ENCODE peak calls at places on chromosomes 3 and 15, in six cellular contexts. One of them, this sample, is unnamed.

GRCh38 chr3:37544869-37545352 is 316.8 kb upstream of the CTDSPL start:
- DNase-seq in heart right ventricle: no peak
- DNase-seq in tibial nerve: no peak
- DNase-seq in bronchial epithelial cell: no peak
- DNase-seq in fibroblast of pulmonary artery: no peak
- DNase-seq in uterus: no peak
- DNase-seq in this sample: no peak

GRCh38 chr3:99747915-99748314 is 69.7 kb upstream of the CMSS1 start:
- DNase-seq in tibial nerve: no peak
- DNase-seq in uterus: no peak
- DNase-seq in heart right ventricle: no peak
- DNase-seq in bronchial epithelial cell: peak
- DNase-seq in fibroblast of pulmonary artery: peak
- DNase-seq in this sample: no peak

GRCh38 chr3:129278970-129279906 is 568 bp downstream of the HMCES start:
- DNase-seq in uterus: peak
- DNase-seq in heart right ventricle: peak
- DNase-seq in bronchial epithelial cell: peak
- DNase-seq in tibial nerve: no peak
- DNase-seq in fibroblast of pulmonary artery: peak
- DNase-seq in this sample: no peak

GRCh38 chr3:60636846-60637245 is 614.4 kb downstream of the FHIT start:
- DNase-seq in bronchial epithelial cell: peak
- DNase-seq in fibroblast of pulmonary artery: no peak
- DNase-seq in uterus: no peak
- DNase-seq in heart right ventricle: no peak
- DNase-seq in tibial nerve: no peak
- DNase-seq in this sample: no peak

GRCh38 chr3:193407156-193407555 is 28.6 kb upstream of the ATP13A5 start:
- DNase-seq in fibroblast of pulmonary artery: no peak
- DNase-seq in uterus: no peak
- DNase-seq in bronchial epithelial cell: no peak
- DNase-seq in tibial nerve: no peak
- DNase-seq in heart right ventricle: no peak
- DNase-seq in this sample: no peak

GRCh38 chr15:81068516-81068915 is 65.6 kb upstream of the CFAP161 start:
- DNase-seq in bronchial epithelial cell: no peak
- DNase-seq in fibroblast of pulmonary artery: no peak
- DNase-seq in tibial nerve: no peak
- DNase-seq in uterus: no peak
- DNase-seq in heart right ventricle: peak
- DNase-seq in this sample: no peak

GRCh38 chr15:100141304-100142080 is 200.3 kb downstream of the ADAMTS17 start:
- DNase-seq in uterus: no peak
- DNase-seq in tibial nerve: no peak
- DNase-seq in bronchial epithelial cell: no peak
- DNase-seq in heart right ventricle: no peak
- DNase-seq in fibroblast of pulmonary artery: no peak
- DNase-seq in this sample: no peak

GRCh38 chr3:45644467-45645201 is 44.6 kb upstream of the SACM1L start:
- DNase-seq in uterus: no peak
- DNase-seq in bronchial epithelial cell: peak
- DNase-seq in fibroblast of pulmonary artery: peak
- DNase-seq in tibial nerve: no peak
- DNase-seq in heart right ventricle: no peak
- DNase-seq in this sample: no peak

GRCh38 chr3:99965077-99965476 is 147.4 kb downstream of the CMSS1 start:
- DNase-seq in bronchial epithelial cell: peak
- DNase-seq in fibroblast of pulmonary artery: peak
- DNase-seq in heart right ventricle: no peak
- DNase-seq in tibial nerve: no peak
- DNase-seq in uterus: peak
- DNase-seq in this sample: no peak

GRCh38 chr15:68812596-68813548 is 7.8 kb downstream of the ANP32A start:
- DNase-seq in uterus: no peak
- DNase-seq in tibial nerve: no peak
- DNase-seq in bronchial epithelial cell: no peak
- DNase-seq in fibroblast of pulmonary artery: peak
- DNase-seq in heart right ventricle: no peak
- DNase-seq in this sample: no peak

GRCh38 chr3:28575100-28575747 is 226.6 kb upstream of the AZI2 start:
- DNase-seq in bronchial epithelial cell: no peak
- DNase-seq in fibroblast of pulmonary artery: peak
- DNase-seq in heart right ventricle: peak
- DNase-seq in uterus: no peak
- DNase-seq in tibial nerve: no peak
- DNase-seq in this sample: no peak

GRCh38 chr3:177594096-177594495 is 396.8 kb upstream of the TBL1XR1 start:
- DNase-seq in tibial nerve: no peak
- DNase-seq in bronchial epithelial cell: peak
- DNase-seq in heart right ventricle: no peak
- DNase-seq in uterus: no peak
- DNase-seq in fibroblast of pulmonary artery: no peak
- DNase-seq in this sample: no peak

GRCh38 chr15:25186906-25187645 is 232.3 kb downstream of the SNRPN start:
- DNase-seq in fibroblast of pulmonary artery: no peak
- DNase-seq in heart right ventricle: no peak
- DNase-seq in tibial nerve: no peak
- DNase-seq in uterus: no peak
- DNase-seq in bronchial epithelial cell: no peak
- DNase-seq in this sample: peak

GRCh38 chr3:170180107-170180951 is 1.2 kb downstream of the PHC3 start:
- DNase-seq in bronchial epithelial cell: peak
- DNase-seq in uterus: no peak
- DNase-seq in fibroblast of pulmonary artery: peak
- DNase-seq in heart right ventricle: no peak
- DNase-seq in tibial nerve: no peak
- DNase-seq in this sample: no peak

GRCh38 chr3:179292440-179292839 is 30.4 kb upstream of the ZNF639 start:
- DNase-seq in uterus: no peak
- DNase-seq in tibial nerve: no peak
- DNase-seq in bronchial epithelial cell: no peak
- DNase-seq in heart right ventricle: no peak
- DNase-seq in fibroblast of pulmonary artery: peak
- DNase-seq in this sample: no peak

GRCh38 chr3:71254251-71254650 is 329.3 kb downstream of the FOXP1 start:
- DNase-seq in tibial nerve: no peak
- DNase-seq in heart right ventricle: no peak
- DNase-seq in uterus: no peak
- DNase-seq in fibroblast of pulmonary artery: peak
- DNase-seq in bronchial epithelial cell: no peak
- DNase-seq in this sample: no peak

GRCh38 chr3:17967111-17967510 is 224.7 kb upstream of the TBC1D5 start:
- DNase-seq in fibroblast of pulmonary artery: no peak
- DNase-seq in uterus: no peak
- DNase-seq in tibial nerve: no peak
- DNase-seq in bronchial epithelial cell: no peak
- DNase-seq in heart right ventricle: no peak
- DNase-seq in this sample: peak

GRCh38 chr3:142931222-142931621 is 32.3 kb downstream of the PAQR9 start:
- DNase-seq in tibial nerve: no peak
- DNase-seq in uterus: no peak
- DNase-seq in fibroblast of pulmonary artery: no peak
- DNase-seq in heart right ventricle: no peak
- DNase-seq in bronchial epithelial cell: peak
- DNase-seq in this sample: no peak

GRCh38 chr15:57705746-57706404 is 639 bp upstream of the POLR2M start:
- DNase-seq in tibial nerve: no peak
- DNase-seq in heart right ventricle: no peak
- DNase-seq in bronchial epithelial cell: no peak
- DNase-seq in fibroblast of pulmonary artery: no peak
- DNase-seq in uterus: no peak
- DNase-seq in this sample: no peak

GRCh38 chr3:64457811-64458210 is 230.0 kb downstream of the ADAMTS9 start:
- DNase-seq in fibroblast of pulmonary artery: no peak
- DNase-seq in bronchial epithelial cell: no peak
- DNase-seq in uterus: no peak
- DNase-seq in heart right ventricle: no peak
- DNase-seq in tibial nerve: no peak
- DNase-seq in this sample: no peak

GRCh38 chr3:183497313-183497712 is 58.2 kb downstream of the KLHL6 start:
- DNase-seq in heart right ventricle: no peak
- DNase-seq in tibial nerve: no peak
- DNase-seq in bronchial epithelial cell: no peak
- DNase-seq in fibroblast of pulmonary artery: no peak
- DNase-seq in uterus: no peak
- DNase-seq in this sample: no peak

GRCh38 chr3:184110316-184110725 is 13.5 kb downstream of the HTR3E start:
- DNase-seq in heart right ventricle: no peak
- DNase-seq in tibial nerve: no peak
- DNase-seq in fibroblast of pulmonary artery: peak
- DNase-seq in uterus: no peak
- DNase-seq in bronchial epithelial cell: peak
- DNase-seq in this sample: no peak

GRCh38 chr3:181700168-181701087 is 11.3 kb upstream of the SOX2 start:
- DNase-seq in bronchial epithelial cell: peak
- DNase-seq in fibroblast of pulmonary artery: peak
- DNase-seq in tibial nerve: no peak
- DNase-seq in heart right ventricle: peak
- DNase-seq in uterus: peak
- DNase-seq in this sample: no peak

GRCh38 chr3:29281265-29282228 is 676 bp downstream of the RBMS3 start:
- DNase-seq in bronchial epithelial cell: peak
- DNase-seq in heart right ventricle: peak
- DNase-seq in uterus: peak
- DNase-seq in tibial nerve: no peak
- DNase-seq in fibroblast of pulmonary artery: peak
- DNase-seq in this sample: no peak

GRCh38 chr3:156120528-156121251 is at the start of gene KCNAB1:
- DNase-seq in fibroblast of pulmonary artery: no peak
- DNase-seq in heart right ventricle: no peak
- DNase-seq in tibial nerve: no peak
- DNase-seq in bronchial epithelial cell: no peak
- DNase-seq in uterus: no peak
- DNase-seq in this sample: no peak
- H3K4me3 ChIP-seq in fibroblast of pulmonary artery: no peak
- H3K4me3 ChIP-seq in heart right ventricle: peak
- H3K4me3 ChIP-seq in tibial nerve: peak
- H3K4me3 ChIP-seq in bronchial epithelial cell: no peak
- H3K4me3 ChIP-seq in uterus: no peak
- H3K4me3 ChIP-seq in this sample: no peak

DNA sequence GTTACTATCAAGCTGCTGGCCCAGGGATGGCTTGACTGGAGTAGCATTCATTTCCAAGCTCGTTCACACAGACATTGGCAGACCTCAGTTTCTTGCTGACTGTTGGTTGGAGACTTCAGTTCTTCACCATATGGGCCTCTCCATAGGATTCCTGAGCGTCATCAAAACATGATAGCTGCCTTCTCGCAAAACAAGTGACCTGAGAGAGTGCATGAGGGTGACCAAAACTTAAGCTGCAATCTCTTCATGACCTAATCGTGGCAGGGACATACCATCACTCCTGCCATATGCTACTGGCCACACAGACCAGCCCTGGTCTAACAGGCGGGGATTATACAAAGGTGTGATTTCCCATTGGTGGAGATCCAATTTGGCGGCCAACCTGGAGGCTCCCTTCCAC is 46.0 kb upstream of the C3orf22 start:
- DNase-seq in bronchial epithelial cell: no peak
- DNase-seq in fibroblast of pulmonary artery: no peak
- DNase-seq in tibial nerve: no peak
- DNase-seq in uterus: no peak
- DNase-seq in heart right ventricle: no peak
- DNase-seq in this sample: no peak
- H3K4me3 ChIP-seq in bronchial epithelial cell: no peak
- H3K4me3 ChIP-seq in fibroblast of pulmonary artery: no peak
- H3K4me3 ChIP-seq in tibial nerve: no peak
- H3K4me3 ChIP-seq in uterus: no peak
- H3K4me3 ChIP-seq in heart right ventricle: no peak
- H3K4me3 ChIP-seq in this sample: no peak

GRCh38 chr3:69305011-69305410 is 80.9 kb downstream of the FRMD4B start:
- DNase-seq in bronchial epithelial cell: peak
- DNase-seq in uterus: no peak
- DNase-seq in heart right ventricle: no peak
- DNase-seq in fibroblast of pulmonary artery: no peak
- DNase-seq in tibial nerve: no peak
- DNase-seq in this sample: no peak

GRCh38 chr3:69304396-69304795 is 81.5 kb downstream of the FRMD4B start:
- DNase-seq in uterus: no peak
- DNase-seq in heart right ventricle: no peak
- DNase-seq in bronchial epithelial cell: no peak
- DNase-seq in fibroblast of pulmonary artery: no peak
- DNase-seq in tibial nerve: no peak
- DNase-seq in this sample: no peak

GRCh38 chr3:69309810-69310209 is 76.1 kb downstream of the FRMD4B start:
- DNase-seq in heart right ventricle: no peak
- DNase-seq in fibroblast of pulmonary artery: peak
- DNase-seq in tibial nerve: no peak
- DNase-seq in uterus: no peak
- DNase-seq in bronchial epithelial cell: peak
- DNase-seq in this sample: no peak

GRCh38 chr3:69306239-69307185 is 79.4 kb downstream of the FRMD4B start:
- DNase-seq in fibroblast of pulmonary artery: peak
- DNase-seq in uterus: peak
- DNase-seq in bronchial epithelial cell: peak
- DNase-seq in heart right ventricle: peak
- DNase-seq in tibial nerve: peak
- DNase-seq in this sample: peak
- H3K4me3 ChIP-seq in fibroblast of pulmonary artery: no peak
- H3K4me3 ChIP-seq in uterus: no peak
- H3K4me3 ChIP-seq in bronchial epithelial cell: no peak
- H3K4me3 ChIP-seq in heart right ventricle: no peak
- H3K4me3 ChIP-seq in tibial nerve: no peak
- H3K4me3 ChIP-seq in this sample: no peak

DNA sequence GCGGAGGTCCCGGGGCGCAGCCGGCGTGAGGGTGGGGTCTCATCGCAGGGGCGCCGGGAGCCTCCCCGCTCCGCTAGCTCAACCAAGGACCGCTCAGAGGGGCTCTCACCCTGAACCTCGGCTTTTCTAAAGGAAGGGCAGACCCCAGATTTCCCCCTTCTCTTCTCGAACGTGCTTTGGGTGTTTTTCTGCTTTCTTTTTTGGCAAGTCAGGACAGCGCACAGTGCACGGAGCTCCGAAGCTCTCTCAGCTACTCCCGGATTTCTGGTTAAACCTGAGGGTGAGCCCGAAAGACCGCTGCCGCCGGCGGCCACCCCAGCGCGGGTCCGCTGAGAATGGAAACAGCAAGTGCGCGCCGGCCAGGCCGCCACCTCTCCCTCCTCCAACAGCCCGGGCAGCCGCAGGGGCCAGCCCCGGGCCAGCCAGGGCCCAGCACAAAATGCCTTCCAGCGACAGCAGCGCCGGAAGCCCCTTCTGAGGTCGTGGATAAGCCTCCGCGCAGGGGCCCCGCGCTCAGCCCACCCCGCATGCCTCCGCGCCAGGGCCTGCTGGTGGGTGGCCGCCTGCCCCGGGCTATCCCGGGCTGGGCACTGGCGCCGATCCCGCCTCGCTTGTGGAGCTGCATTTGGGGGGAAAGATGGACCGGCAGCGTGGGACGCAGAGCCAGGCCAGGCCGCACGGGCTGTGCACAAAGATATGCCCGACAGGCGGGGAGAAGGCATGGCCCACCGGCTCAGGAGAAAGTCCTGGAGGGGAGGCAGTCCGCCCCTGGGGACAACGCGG is 8.2 kb upstream of the OCA2 start:
- DNase-seq in uterus: no peak
- DNase-seq in heart right ventricle: no peak
- DNase-seq in bronchial epithelial cell: no peak
- DNase-seq in fibroblast of pulmonary artery: peak
- DNase-seq in tibial nerve: no peak
- DNase-seq in this sample: no peak
- H3K4me3 ChIP-seq in uterus: peak
- H3K4me3 ChIP-seq in heart right ventricle: peak
- H3K4me3 ChIP-seq in bronchial epithelial cell: peak
- H3K4me3 ChIP-seq in fibroblast of pulmonary artery: peak
- H3K4me3 ChIP-seq in tibial nerve: peak
- H3K4me3 ChIP-seq in this sample: peak

GRCh38 chr3:69094467-69095205 is 9.9 kb downstream of the ARL6IP5 start:
- DNase-seq in uterus: no peak
- DNase-seq in heart right ventricle: no peak
- DNase-seq in fibroblast of pulmonary artery: peak
- DNase-seq in bronchial epithelial cell: no peak
- DNase-seq in tibial nerve: no peak
- DNase-seq in this sample: no peak
- H3K4me3 ChIP-seq in uterus: no peak
- H3K4me3 ChIP-seq in heart right ventricle: no peak
- H3K4me3 ChIP-seq in fibroblast of pulmonary artery: no peak
- H3K4me3 ChIP-seq in bronchial epithelial cell: no peak
- H3K4me3 ChIP-seq in tibial nerve: no peak
- H3K4me3 ChIP-seq in this sample: no peak

This sample was measured in dorsolateral prefrontal cortex.